ENCODE peak calls at places on chromosomes 13 and 19, in nine cellular contexts. P is NAMALWA; K is activated T-cell treated with anti-CD3 and anti-CD28 coated beads for 4 hours; E is spleen; Z is HFFc6; L is GM04503; I is stimulated activated CD8-positive, alpha-beta memory T cell treated with anti-CD3 and anti-CD28 coated beads, Interleukin-4, amount 100 ng/mL, for 24 hours; R is GM13976; T is AG09319. S is an unnamed sample.

GRCh38 chr19:12825259-12826131 is 8.9 kb downstream of the RTBDN start:
- DNase-seq in P (no peak), K (no peak), E (no peak), Z (no peak), L (no peak), I (no peak), R (peak; percentile 62), T (no peak), S (no peak)

GRCh38 chr13:43584711-43585110 is 202.1 kb downstream of the ENOX1 start:
- DNase-seq in P (no peak), K (no peak), E (no peak), Z (no peak), L (no peak), I (no peak), R (no peak), T (no peak), S (no peak)

GRCh38 chr19:16021796-16022195 is 54.5 kb upstream of the TPM4 start:
- DNase-seq in P (no peak), K (no peak), E (no peak), Z (no peak), L (no peak), I (no peak), R (no peak), T (no peak), S (no peak)

GRCh38 chr13:37700887-37701286 is 102.3 kb upstream of the POSTN start:
- DNase-seq in P (no peak), K (no peak), E (no peak), Z (peak; percentile 16), L (no peak), I (no peak), R (no peak), T (no peak), S (no peak)

GRCh38 chr13:51714663-51715168 is 89.2 kb downstream of the DHRS12 start:
- DNase-seq in P (no peak), K (no peak), E (no peak), Z (peak; percentile 87), L (peak; percentile 29), I (no peak), R (peak; percentile 34), T (no peak), S (no peak)

GRCh38 chr13:111110054-111110453 is 5.1 kb upstream of the ARHGEF7 start:
- DNase-seq in P (no peak), K (no peak), E (no peak), Z (no peak), L (no peak), I (no peak), R (no peak), T (no peak), S (no peak)

GRCh38 chr13:30835442-30835841 is 70.6 kb upstream of the MEDAG start:
- DNase-seq in P (no peak), K (no peak), E (no peak), Z (no peak), L (no peak), I (no peak), R (no peak), T (no peak), S (no peak)

GRCh38 chr13:31227870-31228269 is 28.1 kb downstream of the B3GLCT start:
- DNase-seq in P (no peak), K (no peak), E (no peak), Z (no peak), L (no peak), I (no peak), R (no peak), T (no peak), S (no peak)

GRCh38 chr13:33145667-33146066 is 129.4 kb downstream of the KL start:
- DNase-seq in P (no peak), K (no peak), E (no peak), Z (no peak), L (no peak), I (no peak), R (no peak), T (no peak), S (no peak)

GRCh38 chr19:38952395-38953165 is 21.8 kb downstream of the MRPS12 start:
- DNase-seq in P (peak; percentile 75), K (no peak), E (peak; percentile 18), Z (no peak), L (no peak), I (no peak), R (peak; percentile 76), T (no peak), S (peak; percentile 39)

GRCh38 chr19:799076-799881 is 2.0 kb downstream of the PTBP1 start:
- DNase-seq in P (no peak), K (no peak), E (no peak), Z (peak; percentile 41), L (no peak), I (no peak), R (no peak), T (no peak), S (no peak)

GRCh38 chr13:46983881-46984280 is 87.0 kb upstream of the HTR2A start:
- DNase-seq in P (peak; percentile 18), K (no peak), E (no peak), Z (no peak), L (no peak), I (no peak), R (no peak), T (no peak), S (no peak)

GRCh38 chr13:40589285-40590109 is 76.9 kb downstream of the FOXO1 start:
- DNase-seq in P (peak; percentile 95), K (no peak), E (no peak), Z (no peak), L (no peak), I (no peak), R (peak; percentile 56), T (no peak), S (no peak)

GRCh38 chr19:13881231-13881691 is 4.3 kb downstream of the NANOS3 start:
- DNase-seq in P (no peak), K (no peak), E (no peak), Z (no peak), L (no peak), I (no peak), R (peak; percentile 37), T (no peak), S (no peak)

GRCh38 chr13:110363009-110363408 is 55.9 kb downstream of the COL4A2 start:
- DNase-seq in P (peak; percentile 42), K (no peak), E (no peak), Z (no peak), L (no peak), I (no peak), R (no peak), T (no peak), S (no peak)

GRCh38 chr13:27172495-27172842 is 858 bp upstream of the USP12 start:
- DNase-seq in P (peak; percentile 62), K (no peak), E (no peak), Z (peak; percentile 42), L (no peak), I (no peak), R (no peak), T (no peak), S (no peak)

GRCh38 chr13:27339299-27339698 is 68.7 kb downstream of the RASL11A start:
- DNase-seq in P (peak; percentile 80), K (peak; percentile 29), E (no peak), Z (no peak), L (no peak), I (no peak), R (peak; percentile 64), T (no peak), S (no peak)

GRCh38 chr19:30084390-30084819 is 142.4 kb downstream of the URI1 start:
- DNase-seq in P (no peak), K (no peak), E (peak; percentile 40), Z (no peak), L (no peak), I (no peak), R (no peak), T (no peak), S (peak; percentile 17)

GRCh38 chr19:41352609-41353465 is 885 bp downstream of the TGFB1 start:
- DNase-seq in P (peak; percentile 86), K (peak; percentile 72), E (peak; percentile 97), Z (peak; percentile 33), L (no peak), I (peak; percentile 74), R (peak; percentile 85), T (no peak), S (peak; percentile 44)

GRCh38 chr13:112831801-112832200 is 137.2 kb upstream of the MCF2L start:
- DNase-seq in P (no peak), K (no peak), E (no peak), Z (no peak), L (no peak), I (no peak), R (no peak), T (no peak), S (no peak)

GRCh38 chr13:86174632-86175031 is 375.4 kb upstream of the SLITRK6 start:
- DNase-seq in P (no peak), K (no peak), E (no peak), Z (no peak), L (no peak), I (no peak), R (no peak), T (no peak), S (no peak)

GRCh38 chr19:33978286-33978685 is 181.6 kb downstream of the KCTD15 start:
- DNase-seq in P (no peak), K (no peak), E (no peak), Z (no peak), L (no peak), I (no peak), R (no peak), T (no peak), S (no peak)

GRCh38 chr19:42406111-42406510 is 16.0 kb upstream of the CNFN start:
- DNase-seq in P (no peak), K (no peak), E (no peak), Z (no peak), L (no peak), I (no peak), R (no peak), T (no peak), S (no peak)

GRCh38 chr19:33132425-33132824 is 511 bp downstream of the WDR88 start:
- DNase-seq in P (no peak), K (no peak), E (no peak), Z (no peak), L (no peak), I (no peak), R (no peak), T (no peak), S (no peak)

GRCh38 chr19:3270908-3271307 is 46.4 kb downstream of the CELF5 start:
- DNase-seq in P (peak; percentile 64), K (peak; percentile 38), E (no peak), Z (peak; percentile 54), L (no peak), I (peak; percentile 38), R (no peak), T (no peak), S (peak; percentile 85)

GRCh38 chr13:47080616-47081015 is 183.8 kb upstream of the HTR2A start:
- DNase-seq in P (no peak), K (no peak), E (no peak), Z (no peak), L (no peak), I (no peak), R (no peak), T (no peak), S (no peak)

GRCh38 chr19:16541526-16542044 is 652 bp downstream of the CHERP start:
- DNase-seq in P (peak; percentile 51), K (no peak), E (no peak), Z (peak; percentile 9), L (no peak), I (no peak), R (no peak), T (no peak), S (no peak)

GRCh38 chr13:29884671-29885424 is 34.4 kb upstream of the UBL3 start:
- DNase-seq in P (no peak), K (no peak), E (no peak), Z (no peak), L (no peak), I (no peak), R (no peak), T (no peak), S (no peak)